ENCODE peak calls at places on chromosomes 12 and 14, in seven cellular contexts. Y is stomach, L is spleen, F is K562, Z is transverse colon, V is HepG2, S is HCT116. Q is an unnamed sample.

GRCh38 chr12:54859502-54859901 is 5.2 kb downstream of the MUCL1 start:
- DNase-seq in Y (no peak), L (no peak), F (no peak), Z (no peak), V (no peak), S (no peak), Q (no peak)

GRCh38 chr14:76446921-76447320 is 71.0 kb downstream of the ESRRB start:
- DNase-seq in Y (no peak), L (no peak), F (no peak), Z (no peak), V (no peak), S (no peak), Q (no peak)

GRCh38 chr12:20629414-20630156 is 65.5 kb upstream of the SLCO1C1 start:
- DNase-seq in Y (no peak), L (no peak), F (no peak), Z (peak; percentile 31), V (peak; percentile 84), S (no peak), Q (no peak)

GRCh38 chr14:58904771-58905170 is 267.0 kb downstream of the DACT1 start:
- DNase-seq in Y (no peak), L (no peak), F (no peak), Z (no peak), V (no peak), S (no peak), Q (no peak)

GRCh38 chr14:84042992-84043391 is 1487.0 kb upstream of the FLRT2 start:
- DNase-seq in Y (no peak), L (no peak), F (no peak), Z (no peak), V (no peak), S (no peak), Q (no peak)

GRCh38 chr12:15152456-15152855 is 68.8 kb downstream of the RERG start:
- DNase-seq in Y (no peak), L (no peak), F (no peak), Z (no peak), V (no peak), S (no peak), Q (no peak)

GRCh38 chr12:106428379-106428778 is 70.8 kb downstream of the POLR3B start:
- DNase-seq in Y (peak; percentile 28), L (no peak), F (no peak), Z (no peak), V (no peak), S (no peak), Q (no peak)

GRCh38 chr14:64726585-64726890 is 22.3 kb downstream of the PLEKHG3 start:
- DNase-seq in Y (peak; percentile 62), L (peak; percentile 49), F (no peak), Z (peak; percentile 92), V (no peak), S (peak; percentile 66), Q (peak; percentile 62)

GRCh38 chr12:130202201-130202600 is 39.9 kb downstream of the FZD10 start:
- DNase-seq in Y (no peak), L (no peak), F (no peak), Z (no peak), V (no peak), S (no peak), Q (peak; percentile 13)

GRCh38 chr12:65152012-65152411 is 17.4 kb upstream of the LEMD3 start:
- DNase-seq in Y (no peak), L (no peak), F (no peak), Z (no peak), V (peak; percentile 2), S (no peak), Q (no peak)

GRCh38 chr14:81452341-81452740 is 52.2 kb upstream of the STON2 start:
- DNase-seq in Y (no peak), L (no peak), F (no peak), Z (no peak), V (no peak), S (no peak), Q (no peak)

GRCh38 chr14:59086241-59086899 is 102.1 kb upstream of the DAAM1 start:
- DNase-seq in Y (no peak), L (no peak), F (no peak), Z (no peak), V (no peak), S (no peak), Q (no peak)

GRCh38 chr12:7096006-7096903 is 4.0 kb upstream of the C1R start:
- DNase-seq in Y (no peak), L (no peak), F (no peak), Z (no peak), V (no peak), S (no peak), Q (peak; percentile 52)

GRCh38 chr12:103272949-103273348 is 222.8 kb downstream of the C12orf42 start:
- DNase-seq in Y (no peak), L (no peak), F (no peak), Z (no peak), V (no peak), S (no peak), Q (no peak)

GRCh38 chr12:111450676-111451075 is 45.0 kb downstream of the SH2B3 start:
- DNase-seq in Y (peak; percentile 19), L (no peak), F (no peak), Z (no peak), V (no peak), S (no peak), Q (peak; percentile 59)

GRCh38 chr12:94059394-94060368 is 88.7 kb upstream of the PLXNC1 start:
- DNase-seq in Y (peak; percentile 28), L (no peak), F (no peak), Z (no peak), V (peak; percentile 17), S (no peak), Q (no peak)

GRCh38 chr12:15600223-15600935 is 188.8 kb downstream of the EPS8 start:
- DNase-seq in Y (no peak), L (no peak), F (no peak), Z (no peak), V (no peak), S (no peak), Q (no peak)

GRCh38 chr14:76762617-76763361 is 1.5 kb downstream of the VASH1 start:
- DNase-seq in Y (no peak), L (peak; percentile 65), F (peak; percentile 19), Z (no peak), V (no peak), S (no peak), Q (no peak)

GRCh38 chr14:58755026-58755929 is 117.5 kb downstream of the DACT1 start:
- DNase-seq in Y (no peak), L (no peak), F (no peak), Z (no peak), V (no peak), S (no peak), Q (no peak)

GRCh38 chr14:23345987-23346692 is 6.5 kb downstream of the SLC22A17 start:
- DNase-seq in Y (no peak), L (no peak), F (peak; percentile 61), Z (no peak), V (peak; percentile 45), S (no peak), Q (no peak)

GRCh38 chr12:51082561-51083139 is 746 bp downstream of the CSRNP2 start:
- DNase-seq in Y (no peak), L (no peak), F (no peak), Z (peak; percentile 22), V (peak; percentile 7), S (no peak), Q (no peak)

GRCh38 chr12:92543872-92544271 is 158.9 kb upstream of the PLEKHG7 start:
- DNase-seq in Y (no peak), L (no peak), F (no peak), Z (no peak), V (no peak), S (no peak), Q (no peak)
- TF ChIP-seq POLR2AphosphoS5 in Y (no peak), L (no peak), F (no peak), Z (no peak), V (no peak), S (no peak), Q (no peak)

DNA sequence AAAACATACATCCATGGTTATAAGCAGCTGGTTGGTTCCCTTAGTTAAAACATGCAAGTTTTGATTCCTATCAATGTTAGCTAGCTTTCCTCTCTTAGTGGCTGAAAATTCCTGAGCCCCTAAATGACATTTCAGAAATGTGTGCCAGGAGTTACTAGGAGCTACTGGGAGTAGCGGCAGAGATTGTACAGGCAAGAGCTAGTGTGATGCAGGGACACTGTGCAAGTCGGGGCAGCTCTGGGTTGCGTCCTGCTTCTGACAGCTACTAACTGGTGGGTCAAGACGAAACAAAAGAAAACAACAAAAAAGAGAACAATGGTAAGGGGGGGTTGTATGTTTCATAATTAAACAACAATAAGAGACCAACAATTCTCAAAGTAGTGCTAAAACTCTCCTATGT is 35.4 kb downstream of the LRIG3 start:
- DNase-seq in Y (no peak), L (no peak), F (no peak), Z (no peak), V (no peak), S (no peak), Q (no peak)
- TF ChIP-seq POLR2A in Y (no peak), L (no peak), F (no peak), Z (no peak), V (no peak), S (no peak), Q (no peak)

GRCh38 chr12:53625373-53625945 is 723 bp downstream of the ATF7 start:
- DNase-seq in Y (no peak), L (no peak), F (no peak), Z (no peak), V (no peak), S (no peak), Q (no peak)

GRCh38 chr12:53624453-53624852 is 1.7 kb downstream of the ATF7 start:
- DNase-seq in Y (no peak), L (no peak), F (no peak), Z (no peak), V (no peak), S (no peak), Q (no peak)

GRCh38 chr12:53626702-53627169 is 554 bp upstream of the ATF7 start:
- DNase-seq in Y (no peak), L (no peak), F (no peak), Z (no peak), V (no peak), S (no peak), Q (no peak)

GRCh38 chr12:53624956-53625355 is 1.2 kb downstream of the ATF7 start:
- DNase-seq in Y (no peak), L (no peak), F (no peak), Z (no peak), V (no peak), S (no peak), Q (no peak)

DNA sequence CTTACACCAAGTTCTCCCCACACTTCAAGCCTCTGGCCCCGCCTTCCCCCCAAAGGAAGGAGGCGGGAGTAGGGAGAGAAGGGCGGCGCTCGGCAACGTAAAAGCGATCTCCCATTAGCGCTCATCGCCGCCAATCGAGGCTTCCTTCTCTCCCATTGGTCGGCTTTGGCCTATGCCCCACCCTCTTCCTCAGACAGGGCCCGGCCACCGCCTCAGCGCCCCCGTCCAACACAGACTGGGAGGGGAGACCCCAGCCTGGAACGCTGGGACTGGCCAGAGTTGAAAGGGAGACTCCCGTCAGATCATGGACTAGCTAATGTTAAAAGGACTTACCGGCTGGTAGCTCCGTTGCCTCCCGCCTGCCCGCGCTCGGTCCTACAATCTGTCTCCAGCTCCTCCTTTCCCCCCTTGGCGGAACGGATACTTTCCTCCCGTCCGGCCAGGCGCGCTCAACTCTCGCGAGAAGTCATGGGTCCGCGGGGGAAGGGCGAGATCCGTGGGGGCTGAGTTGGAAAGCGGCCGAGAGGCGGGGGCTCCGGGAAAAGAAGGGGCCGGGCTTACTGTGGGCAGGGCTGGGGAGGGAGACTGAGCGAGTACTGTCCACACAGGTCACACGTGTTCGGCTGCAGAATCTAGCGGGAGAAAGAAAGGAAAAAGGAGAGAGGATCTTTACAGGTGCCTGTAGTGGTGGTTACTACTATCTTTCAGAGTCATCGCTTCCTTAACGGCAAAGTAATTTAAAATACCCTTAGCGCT is at the start of gene ATF7:
- DNase-seq in Y (peak; percentile 98), L (peak; percentile 99), F (peak; percentile 97), Z (peak; percentile 99), V (peak; percentile 92), S (peak; percentile 97), Q (peak; percentile 99)
- TF ChIP-seq POLR2AphosphoS5 in Y (peak; percentile 75), L (peak; percentile 92), F (peak; percentile 39), Z (peak; percentile 75), V (peak; percentile 85), S (peak; percentile 77), Q (peak; percentile 79)

GRCh38 chr14:96100171-96101064 is 61.3 kb downstream of the C14orf132 start:
- DNase-seq in Y (peak; percentile 77), L (peak; percentile 81), F (peak; percentile 70), Z (peak; percentile 84), V (peak; percentile 60), S (peak; percentile 73), Q (peak; percentile 87)
- TF ChIP-seq POLR2A in Y (no peak), L (no peak), F (no peak), Z (no peak), V (no peak), S (no peak), Q (no peak)